ENCODE peak calls at places on chromosomes 13 and 19, in four cellular contexts. M is HepG2, I is K562, R is GM12878. Y is an unnamed sample.

GRCh38 chr19:55157064-55157908 is at the start of gene TNNI3:
- DNase-seq in M (no peak), I (peak), R (no peak), Y (no peak)

GRCh38 chr13:114142137-114142550 is 9.7 kb upstream of the RASA3 start:
- DNase-seq in M (no peak), I (no peak), R (no peak), Y (no peak)

GRCh38 chr13:19681517-19681916 is 48.1 kb downstream of the MPHOSPH8 start:
- DNase-seq in M (no peak), I (no peak), R (no peak), Y (no peak)

GRCh38 chr13:44050450-44051063 is 170.9 kb downstream of the LACC1 start:
- DNase-seq in M (peak), I (peak), R (no peak), Y (peak)

GRCh38 chr19:46984077-46985010 is 35.3 kb upstream of the NPAS1 start:
- DNase-seq in M (peak), I (no peak), R (no peak), Y (no peak)

GRCh38 chr19:10625003-10625761 is at the start of gene SLC44A2:
- DNase-seq in M (no peak), I (no peak), R (no peak), Y (no peak)

GRCh38 chr13:102769679-102770078 is 3.9 kb downstream of the TEX30 start:
- DNase-seq in M (no peak), I (no peak), R (no peak), Y (no peak)

GRCh38 chr19:8537099-8537498 is 23.1 kb upstream of the ZNF414 start:
- DNase-seq in M (no peak), I (no peak), R (no peak), Y (no peak)

GRCh38 chr13:85255978-85256377 is 543.2 kb downstream of the SLITRK6 start:
- DNase-seq in M (no peak), I (no peak), R (no peak), Y (no peak)

GRCh38 chr13:44218501-44219240 is 155.0 kb upstream of the SERP2 start:
- DNase-seq in M (no peak), I (no peak), R (no peak), Y (no peak)

GRCh38 chr19:7349961-7350711 is 1.4 kb downstream of the ARHGEF18 start:
- DNase-seq in M (no peak), I (no peak), R (no peak), Y (no peak)

GRCh38 chr13:25065974-25066770 is 29.8 kb upstream of the PABPC3 start:
- DNase-seq in M (no peak), I (no peak), R (no peak), Y (no peak)

GRCh38 chr13:105817498-105817897 is 718.0 kb downstream of the EFNB2 start:
- DNase-seq in M (no peak), I (no peak), R (no peak), Y (no peak)

GRCh38 chr19:6412111-6412999 is 12.3 kb downstream of the KHSRP start:
- DNase-seq in M (peak), I (peak), R (no peak), Y (peak)

GRCh38 chr19:28155265-28155664 is 1057.7 kb downstream of the UQCRFS1 start:
- DNase-seq in M (no peak), I (no peak), R (no peak), Y (no peak)

GRCh38 chr19:6088677-6089063 is 21.6 kb downstream of the RFX2 start:
- DNase-seq in M (no peak), I (peak), R (no peak), Y (no peak)

DNA sequence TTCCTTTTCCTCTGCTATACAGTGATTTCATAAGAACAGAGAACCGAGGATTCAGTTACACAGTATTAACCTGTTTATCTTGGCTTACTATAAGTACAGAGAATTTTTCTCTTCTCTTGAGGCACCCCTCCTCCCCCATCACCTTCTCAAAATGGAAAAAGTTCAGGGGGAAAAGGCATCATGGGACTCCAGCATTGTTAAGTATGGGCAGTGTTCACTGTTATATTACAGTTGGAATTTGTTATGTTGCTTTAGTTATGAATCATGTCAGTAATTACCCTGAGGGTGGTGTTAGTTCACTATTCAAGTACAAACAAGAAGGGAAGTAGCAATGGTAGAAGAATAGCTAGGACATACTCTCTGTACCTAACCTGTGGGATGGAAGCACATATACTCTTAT is 12.1 kb downstream of the LPAR6 start:
- DNase-seq in M (no peak), I (no peak), R (peak), Y (no peak)
- TF ChIP-seq TARDBP in M (no peak), I (no peak), R (no peak), Y (no peak)

GRCh38 chr19:42177686-42178019 is 39.8 kb downstream of the DEDD2 start:
- DNase-seq in M (no peak), I (no peak), R (no peak), Y (no peak)

GRCh38 chr19:42175335-42175734 is 42.1 kb downstream of the DEDD2 start:
- DNase-seq in M (no peak), I (no peak), R (no peak), Y (no peak)

GRCh38 chr19:42176990-42177685 is 40.3 kb downstream of the DEDD2 start:
- DNase-seq in M (peak), I (peak), R (no peak), Y (peak)

GRCh38 chr19:42176649-42176989 is 40.9 kb downstream of the DEDD2 start:
- DNase-seq in M (no peak), I (no peak), R (no peak), Y (peak)

GRCh38 chr19:42175952-42176648 is 41.4 kb downstream of the DEDD2 start:
- DNase-seq in M (no peak), I (no peak), R (no peak), Y (peak)
- TF ChIP-seq TARDBP in M (no peak), I (no peak), R (no peak), Y (no peak)

GRCh38 chr13:28753208-28753892 is 34.6 kb upstream of the SLC46A3 start:
- DNase-seq in M (peak), I (no peak), R (no peak), Y (peak)

GRCh38 chr13:28751210-28751935 is 32.6 kb upstream of the SLC46A3 start:
- DNase-seq in M (no peak), I (no peak), R (no peak), Y (no peak)

GRCh38 chr13:28753946-28754345 is 35.2 kb upstream of the SLC46A3 start:
- DNase-seq in M (no peak), I (no peak), R (no peak), Y (no peak)

GRCh38 chr13:28747851-28748250 is 29.1 kb upstream of the SLC46A3 start:
- DNase-seq in M (no peak), I (no peak), R (no peak), Y (no peak)

GRCh38 chr13:28750187-28751045 is 31.6 kb upstream of the SLC46A3 start:
- DNase-seq in M (no peak), I (no peak), R (no peak), Y (no peak)
- TF ChIP-seq TARDBP in M (no peak), I (no peak), R (no peak), Y (no peak)

DNA sequence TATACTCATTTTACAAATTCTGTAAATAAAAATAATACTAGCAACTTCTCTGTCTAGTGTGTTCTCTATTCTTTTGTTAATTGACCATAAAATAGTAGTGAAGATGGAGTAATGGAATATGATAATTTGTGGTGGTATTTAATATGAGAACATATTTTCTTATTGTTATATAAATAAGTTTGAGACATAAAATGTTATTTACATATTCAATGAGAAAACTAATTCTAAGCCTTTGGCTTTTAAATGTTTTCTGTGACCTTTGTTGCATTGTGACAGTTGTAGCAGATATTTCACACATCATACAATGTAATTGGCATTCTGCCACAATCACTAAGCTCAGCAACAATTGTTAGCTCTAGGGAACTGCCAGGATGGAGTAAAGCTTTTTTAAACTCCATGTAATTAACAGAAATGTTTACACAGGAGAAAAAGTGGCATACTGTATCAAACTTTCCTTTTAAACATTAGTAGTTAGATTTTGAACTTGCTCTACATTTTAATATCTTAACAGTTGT is 562.1 kb upstream of the PCDH9 start:
- DNase-seq in M (no peak), I (no peak), R (no peak), Y (no peak)
- TF ChIP-seq TARDBP in M (no peak), I (no peak), R (no peak), Y (no peak)

DNA sequence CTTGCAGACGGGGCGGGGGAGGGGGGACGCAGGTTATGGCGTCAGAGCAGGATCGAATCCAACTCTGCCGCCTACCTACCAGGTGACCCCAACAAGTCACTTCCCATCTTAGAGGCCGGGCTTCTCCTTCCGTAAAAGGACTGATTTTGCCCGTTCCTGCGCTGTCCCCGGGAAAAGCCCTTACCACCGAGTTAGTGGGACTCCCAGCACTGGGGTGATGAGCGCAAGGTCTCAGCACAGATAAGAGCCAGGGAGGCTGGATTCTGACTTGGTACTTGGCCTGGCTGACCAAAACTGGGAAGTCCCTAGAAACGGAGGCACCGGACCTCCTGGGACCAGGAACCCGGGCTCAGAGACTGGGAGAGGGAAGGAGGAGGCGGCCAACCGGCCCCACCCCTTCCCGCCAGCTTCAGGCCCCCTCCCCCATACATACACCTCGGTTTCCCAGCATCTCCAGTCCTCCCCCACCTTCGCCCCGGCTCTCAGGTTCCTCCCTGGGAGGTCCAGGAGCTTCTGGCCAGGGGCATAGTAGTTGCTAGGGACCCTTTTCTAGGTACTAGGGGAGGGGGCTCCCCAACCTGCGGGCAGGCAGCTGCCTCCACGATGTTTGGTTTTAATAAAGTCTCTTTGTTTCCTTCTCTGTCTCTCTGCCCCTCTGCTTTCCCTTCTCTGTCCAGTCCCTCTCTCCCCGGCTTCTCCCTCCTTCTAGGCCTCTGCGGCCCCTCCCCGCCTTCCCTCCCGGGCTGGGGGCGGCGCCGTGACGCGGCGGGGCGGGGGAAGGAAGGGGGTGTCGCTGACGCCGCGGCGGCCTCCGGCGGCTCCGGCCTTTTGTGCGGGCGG is at the start of gene GRAMD1A:
- DNase-seq in M (peak), I (peak), R (no peak), Y (peak)
- TF ChIP-seq TARDBP in M (peak), I (no peak), R (no peak), Y (no peak)

GRCh38 chr19:43983912-43984686 is at the start of gene ZNF155:
- DNase-seq in M (peak), I (peak), R (peak), Y (peak)

GRCh38 chr19:43984687-43985000 is 656 bp downstream of the ZNF155 start:
- DNase-seq in M (no peak), I (no peak), R (no peak), Y (no peak)

DNA sequence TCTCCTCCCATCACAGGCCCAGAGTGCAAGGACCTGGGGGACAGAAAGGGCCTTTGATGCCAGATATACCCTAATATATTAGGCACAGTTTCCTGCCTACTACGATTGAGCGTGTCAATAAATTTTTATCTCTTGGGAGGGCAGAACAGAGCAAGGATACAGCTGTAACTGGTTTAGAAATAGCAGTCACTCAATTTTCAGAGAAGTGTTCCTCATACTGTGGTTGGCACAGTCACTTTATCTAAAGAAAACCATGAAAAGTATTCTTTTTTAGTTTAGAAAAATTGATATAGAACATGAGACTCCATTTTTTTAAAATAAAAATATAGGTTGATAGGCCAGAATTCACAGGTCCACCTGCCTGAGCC is 460 bp upstream of the ZNF155 start:
- DNase-seq in M (no peak), I (no peak), R (no peak), Y (no peak)
- TF ChIP-seq TARDBP in M (no peak), I (no peak), R (no peak), Y (no peak)

DNA sequence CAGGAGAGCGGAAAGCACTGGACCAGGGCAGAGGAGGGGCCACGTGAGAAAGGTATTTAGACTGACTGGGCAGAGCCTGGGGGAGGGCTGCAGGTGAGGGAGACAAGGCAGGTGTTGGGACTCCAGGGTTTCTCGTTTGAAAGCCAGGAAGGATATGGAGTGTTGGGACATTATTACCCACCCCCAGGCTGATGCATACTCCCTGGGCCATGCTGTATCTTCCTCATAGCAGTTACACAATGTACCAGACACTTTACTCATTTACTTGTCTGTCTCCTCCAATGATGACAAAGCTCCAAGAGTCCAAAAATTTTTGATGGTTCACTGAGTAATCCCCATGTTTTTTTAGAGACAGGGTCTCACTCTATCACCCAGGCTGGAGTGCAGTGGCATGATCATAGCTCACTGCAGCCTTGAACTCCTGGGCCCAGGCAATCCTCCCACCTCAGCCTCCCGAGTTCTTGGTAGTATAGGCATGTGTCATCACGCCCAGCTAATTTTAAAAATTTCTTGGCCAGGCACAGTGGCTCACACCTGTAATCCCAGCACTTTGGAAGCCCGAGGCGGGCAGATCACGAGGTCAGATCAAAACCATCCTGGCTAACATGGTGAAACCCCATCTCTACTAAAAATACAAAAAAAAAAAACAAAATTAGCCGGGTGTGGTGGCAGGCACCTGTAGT is 2.2 kb downstream of the TRAPPC6A start:
- DNase-seq in M (no peak), I (no peak), R (no peak), Y (no peak)
- TF ChIP-seq TARDBP in M (no peak), I (no peak), R (no peak), Y (no peak)

GRCh38 chr19:57803265-57803593 is 11.5 kb downstream of the ZNF552 start:
- DNase-seq in M (no peak), I (no peak), R (no peak), Y (no peak)

GRCh38 chr19:57802269-57802668 is 12.4 kb downstream of the ZNF552 start:
- DNase-seq in M (no peak), I (no peak), R (no peak), Y (no peak)

GRCh38 chr19:57807541-57807940 is 7.2 kb downstream of the ZNF552 start:
- DNase-seq in M (no peak), I (no peak), R (no peak), Y (no peak)

GRCh38 chr19:57800696-57801095 is 14.0 kb downstream of the ZNF552 start:
- DNase-seq in M (no peak), I (no peak), R (no peak), Y (no peak)

DNA sequence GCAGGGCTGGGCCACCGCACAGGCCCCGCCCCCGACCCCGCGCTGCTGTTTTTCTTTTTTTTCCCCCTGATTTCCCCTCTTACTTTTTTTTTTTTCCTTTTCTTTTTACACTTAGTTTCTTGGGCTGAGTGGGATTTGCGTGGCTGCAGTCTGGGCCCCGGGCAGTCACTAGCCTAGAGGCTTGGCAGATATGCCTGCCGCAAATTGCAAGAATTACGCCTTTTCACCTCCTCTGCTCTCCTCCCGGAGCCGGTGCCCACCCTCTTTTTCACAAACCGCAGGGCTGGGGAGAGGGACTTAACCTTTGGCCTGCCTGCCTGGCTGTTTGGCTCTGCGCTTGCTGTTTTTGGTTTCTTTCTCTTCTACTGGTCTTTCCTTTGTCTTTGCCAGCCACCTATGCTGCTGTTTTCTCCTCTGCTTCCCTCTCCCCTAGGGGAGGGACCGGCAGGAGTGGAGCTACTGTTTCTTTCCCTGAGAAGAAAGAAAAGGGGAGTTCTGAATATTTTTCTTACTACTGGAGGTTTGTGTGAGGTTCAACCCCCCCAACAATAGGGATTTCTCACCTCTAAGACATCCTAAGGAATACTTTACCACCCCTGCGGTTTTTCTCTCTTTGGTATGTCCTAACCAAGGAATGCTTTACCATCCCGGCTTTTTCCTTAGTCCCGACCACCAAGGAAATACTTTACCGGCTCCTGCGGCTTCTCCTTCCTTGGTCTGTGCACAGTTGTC is 11.0 kb downstream of the ZNF552 start:
- DNase-seq in M (peak), I (no peak), R (no peak), Y (no peak)
- TF ChIP-seq TARDBP in M (no peak), I (no peak), R (no peak), Y (no peak)

DNA sequence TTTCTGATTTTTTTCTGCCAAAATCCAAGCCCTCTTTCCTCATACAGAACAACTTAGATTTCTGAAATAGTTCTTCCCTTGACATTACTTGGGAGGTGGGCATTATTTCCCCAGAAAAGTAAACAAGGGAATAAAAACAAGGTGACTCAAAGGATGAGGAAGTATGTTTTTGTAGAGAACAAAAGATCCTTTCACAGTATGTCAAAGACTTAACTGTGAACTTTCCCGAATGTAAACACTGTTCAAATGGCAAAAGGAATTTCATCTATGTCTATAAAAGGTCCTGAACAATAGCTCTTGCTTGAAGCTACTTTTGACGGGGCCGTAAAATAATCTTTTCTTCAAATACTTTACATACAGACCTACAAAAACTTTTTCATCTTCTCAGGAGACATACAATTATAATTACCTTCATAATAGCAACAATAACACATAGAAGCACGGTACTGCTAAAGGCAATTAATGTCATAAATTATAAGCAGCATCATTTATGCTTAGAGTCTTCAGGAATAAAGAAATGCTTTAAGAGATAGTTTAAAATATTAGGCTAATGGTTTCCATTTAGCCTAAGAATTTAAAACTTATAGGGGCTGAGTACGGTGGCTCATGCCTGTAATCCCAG is 191.1 kb downstream of the RGCC start:
- DNase-seq in M (peak), I (no peak), R (no peak), Y (no peak)
- TF ChIP-seq TARDBP in M (peak), I (no peak), R (no peak), Y (no peak)